ENCODE peak calls at places on chromosome 2, in eight cellular contexts. D is cardiac fibroblast, H is Calu3, V is endothelial cell, I is choroid plexus epithelial cell, G is mammary epithelial cell, Y is B cell, N is esophagus squamous epithelium. P is an unnamed sample.

GRCh38 chr2:148965596-148966431 is 72.7 kb upstream of the LYPD6B start:
- DNase-seq in G (no peak), I (no peak), N (no peak), Y (no peak), V (no peak), H (no peak), D (no peak), P (no peak)

GRCh38 chr2:235588750-235589149 is 94.9 kb downstream of the AGAP1 start:
- DNase-seq in Y (no peak), H (no peak), D (no peak), N (no peak), I (no peak), G (no peak), V (no peak), P (no peak)

GRCh38 chr2:10654069-10654468 is 35.7 kb downstream of the NOL10 start:
- DNase-seq in I (peak), Y (no peak), H (peak), D (peak), V (no peak), G (peak), N (no peak), P (no peak)

GRCh38 chr2:70340921-70341765 is 39.3 kb upstream of the FAM136A start:
- DNase-seq in D (peak), V (peak), G (peak), H (peak), I (peak), N (no peak), Y (peak), P (no peak)

GRCh38 chr2:143056548-143056947 is 72.7 kb upstream of the ARHGAP15 start:
- DNase-seq in I (no peak), G (no peak), D (no peak), H (no peak), V (no peak), Y (no peak), N (no peak), P (no peak)

GRCh38 chr2:235595420-235596010 is 101.7 kb downstream of the AGAP1 start:
- DNase-seq in D (peak), V (peak), N (no peak), I (peak), G (peak), Y (no peak), H (peak), P (peak)

GRCh38 chr2:174835797-174836255 is 71.6 kb upstream of the CHRNA1 start:
- DNase-seq in I (peak), Y (no peak), G (peak), D (peak), H (no peak), N (no peak), V (no peak), P (no peak)

GRCh38 chr2:71894266-71894665 is 253.4 kb downstream of the CYP26B1 start:
- DNase-seq in G (no peak), H (no peak), D (no peak), V (no peak), N (no peak), I (no peak), Y (no peak), P (no peak)

GRCh38 chr2:144402282-144402681 is 117.6 kb downstream of the ZEB2 start:
- DNase-seq in D (no peak), N (no peak), G (no peak), I (no peak), H (no peak), Y (no peak), V (no peak), P (no peak)

GRCh38 chr2:160254363-160254762 is 54.3 kb upstream of the ITGB6 start:
- DNase-seq in V (no peak), N (no peak), I (peak), H (no peak), D (no peak), G (no peak), Y (no peak), P (no peak)

GRCh38 chr2:85243101-85244072 is 84.4 kb downstream of the TGOLN2 start:
- DNase-seq in Y (no peak), N (no peak), D (no peak), G (no peak), I (peak), H (peak), V (peak), P (no peak)

GRCh38 chr2:156455366-156455975 is 19.3 kb downstream of the GPD2 start:
- DNase-seq in I (peak), V (no peak), H (no peak), Y (no peak), D (no peak), G (peak), N (no peak), P (no peak)

GRCh38 chr2:216126943-216127342 is 17.8 kb downstream of the XRCC5 start:
- DNase-seq in Y (no peak), G (no peak), V (no peak), H (no peak), D (no peak), N (no peak), I (no peak), P (no peak)

GRCh38 chr2:216131175-216131926 is 22.2 kb downstream of the XRCC5 start:
- DNase-seq in H (no peak), G (no peak), D (no peak), Y (no peak), I (peak), N (no peak), V (no peak), P (no peak)

GRCh38 chr2:216132585-216132984 is 23.4 kb downstream of the XRCC5 start:
- DNase-seq in N (no peak), V (no peak), G (no peak), I (no peak), H (no peak), Y (no peak), D (no peak), P (no peak)

GRCh38 chr2:216133392-216133791 is 24.2 kb downstream of the XRCC5 start:
- DNase-seq in H (no peak), Y (no peak), N (no peak), V (no peak), D (no peak), I (peak), G (no peak), P (no peak)

GRCh38 chr2:216130346-216130951 is 21.3 kb downstream of the XRCC5 start:
- DNase-seq in V (no peak), I (peak), Y (no peak), N (no peak), D (peak), G (no peak), H (no peak), P (no peak)
- TF ChIP-seq CTCF in V (no peak), I (peak), Y (no peak), N (no peak), D (no peak), G (no peak), H (no peak), P (no peak)

GRCh38 chr2:215019085-215019484 is 119.3 kb downstream of the ABCA12 start:
- DNase-seq in G (no peak), I (no peak), V (no peak), H (no peak), N (no peak), D (no peak), Y (no peak), P (no peak)

GRCh38 chr2:215015421-215015820 is 123.0 kb downstream of the ABCA12 start:
- DNase-seq in H (no peak), D (no peak), G (no peak), N (no peak), V (no peak), Y (no peak), I (no peak), P (no peak)

GRCh38 chr2:215022418-215022817 is 116.0 kb downstream of the ABCA12 start:
- DNase-seq in Y (no peak), N (no peak), G (peak), I (peak), V (no peak), H (no peak), D (peak), P (no peak)

GRCh38 chr2:215019521-215020145 is 118.8 kb downstream of the ABCA12 start:
- DNase-seq in D (no peak), Y (no peak), V (no peak), H (no peak), I (no peak), G (no peak), N (no peak), P (no peak)

DNA sequence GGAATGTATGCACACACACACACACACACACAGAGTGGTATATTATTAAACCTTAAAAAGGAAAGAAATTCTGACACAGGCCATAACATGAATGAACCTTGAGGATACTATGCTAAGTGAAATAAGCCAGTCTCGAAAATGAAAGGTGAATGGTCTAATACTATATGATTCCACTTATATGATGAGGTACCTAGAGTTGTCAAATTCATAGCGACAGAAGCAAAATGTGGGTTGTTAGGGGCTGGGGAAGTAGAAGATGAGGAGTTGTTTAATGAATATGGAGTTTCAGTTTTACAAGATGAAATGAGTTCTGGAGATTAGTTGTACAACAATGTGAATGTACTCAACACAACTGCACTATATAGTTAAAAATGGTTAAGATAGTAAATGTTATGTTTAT is 118.1 kb downstream of the ABCA12 start:
- DNase-seq in D (no peak), Y (no peak), N (no peak), G (no peak), H (no peak), V (no peak), I (no peak), P (no peak)
- TF ChIP-seq CTCF in D (no peak), Y (no peak), N (no peak), G (no peak), H (no peak), V (no peak), I (no peak), P (no peak)

GRCh38 chr2:192940767-192941166 is 746.0 kb upstream of the TMEFF2 start:
- DNase-seq in V (no peak), D (no peak), G (no peak), H (no peak), I (no peak), Y (no peak), N (no peak), P (no peak)
- TF ChIP-seq CTCF in V (no peak), D (no peak), G (peak), H (no peak), I (no peak), Y (no peak), N (no peak), P (no peak)

DNA sequence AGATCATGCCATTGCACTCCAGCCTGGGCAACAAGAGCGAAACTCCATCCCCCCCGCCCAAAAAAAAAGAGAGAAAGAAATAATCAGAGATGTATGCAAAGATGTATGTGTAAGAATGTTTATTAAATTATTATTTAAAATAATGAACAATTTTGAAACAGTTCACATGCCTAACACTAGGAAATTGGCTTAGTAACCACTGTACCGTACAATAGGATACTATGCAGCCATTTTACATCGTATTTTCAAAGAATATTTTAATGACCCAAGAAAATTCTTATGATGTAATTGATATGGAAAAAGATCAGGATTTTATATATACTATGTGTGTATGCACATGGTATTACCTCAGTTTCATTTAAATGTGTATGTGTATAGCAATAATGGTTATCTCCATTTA is 190.5 kb downstream of the ZFP36L2 start:
- DNase-seq in G (no peak), D (no peak), H (no peak), N (no peak), I (no peak), V (no peak), Y (no peak), P (no peak)
- TF ChIP-seq CTCF in G (peak), D (no peak), H (no peak), N (no peak), I (no peak), V (no peak), Y (no peak), P (no peak)

GRCh38 chr2:19358242-19359020 is at the start of gene OSR1:
- DNase-seq in V (no peak), Y (no peak), D (peak), N (no peak), G (peak), I (peak), H (peak), P (no peak)
- TF ChIP-seq CTCF in V (no peak), Y (no peak), D (no peak), N (no peak), G (no peak), I (no peak), H (no peak), P (no peak)

GRCh38 chr2:98634406-98635092 is 26.2 kb downstream of the UNC50 start:
- DNase-seq in G (peak), Y (no peak), D (no peak), V (peak), H (peak), N (no peak), I (peak), P (no peak)
- TF ChIP-seq CTCF in G (peak), Y (no peak), D (peak), V (peak), H (no peak), N (peak), I (peak), P (no peak)

GRCh38 chr2:79876430-79876829 is 363.6 kb downstream of the CTNNA2 start:
- DNase-seq in I (peak), G (no peak), N (no peak), H (no peak), V (peak), Y (no peak), D (no peak), P (no peak)
- TF ChIP-seq CTCF in I (peak), G (peak), N (no peak), H (no peak), V (no peak), Y (no peak), D (no peak), P (no peak)

DNA sequence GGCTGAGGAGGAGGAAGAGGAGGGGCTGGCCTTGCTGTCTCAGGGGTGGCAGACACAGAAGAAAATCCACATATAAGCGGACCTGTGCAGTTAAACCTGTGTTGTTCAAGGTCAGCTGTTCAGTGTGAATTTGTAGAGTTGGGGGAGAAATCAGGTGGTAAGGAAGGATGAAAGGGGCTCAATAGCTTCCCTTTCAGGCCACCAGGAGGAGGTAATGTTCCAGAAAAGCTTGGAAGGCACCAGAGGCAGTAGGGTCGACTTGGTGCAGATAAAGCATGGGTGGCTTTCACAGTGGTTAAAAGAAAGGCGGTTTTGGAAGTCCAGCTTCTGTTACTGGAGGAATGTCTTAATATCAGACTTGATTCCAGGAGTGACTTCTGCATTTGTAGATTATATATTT is 167.4 kb downstream of the THSD7B start:
- DNase-seq in N (no peak), I (peak), V (peak), G (peak), Y (no peak), H (peak), D (peak), P (no peak)
- TF ChIP-seq CTCF in N (peak), I (peak), V (peak), G (peak), Y (no peak), H (peak), D (peak), P (no peak)